ENCODE peak calls at places on chromosomes 13 and 19, in eight cellular contexts. C is RWPE1, I is tibial nerve, Y is HFFc6, B is heart left ventricle, E is astrocyte of the spinal cord, S is lower leg skin, R is right lobe of liver. Q is an unnamed sample.

GRCh38 chr19:44280916-44281315 is 21.2 kb downstream of the ZNF233 start:
- DNase-seq in C (no peak), I (no peak), Y (no peak), B (no peak), E (no peak), S (no peak), R (no peak), Q (no peak)

GRCh38 chr19:46603195-46603637 is 2.1 kb downstream of the CALM3 start:
- DNase-seq in C (no peak), I (no peak), Y (no peak), B (no peak), E (no peak), S (no peak), R (peak; percentile 42), Q (no peak)

GRCh38 chr19:29384676-29385075 is 141.1 kb upstream of the VSTM2B start:
- DNase-seq in C (no peak), I (no peak), Y (no peak), B (no peak), E (no peak), S (no peak), R (no peak), Q (no peak)

GRCh38 chr13:31595568-31595967 is 143.8 kb upstream of the RXFP2 start:
- DNase-seq in C (no peak), I (no peak), Y (no peak), B (no peak), E (peak; percentile 4), S (no peak), R (no peak), Q (peak; percentile 14)

GRCh38 chr19:40807147-40808020 is 8.4 kb downstream of the EGLN2 start:
- DNase-seq in C (peak; percentile 14), I (no peak), Y (no peak), B (no peak), E (no peak), S (no peak), R (no peak), Q (peak; percentile 35)

GRCh38 chr19:2478756-2479555 is 3.0 kb downstream of the GADD45B start:
- DNase-seq in C (no peak), I (peak; percentile 69), Y (peak; percentile 68), B (peak; percentile 91), E (peak; percentile 84), S (peak; percentile 80), R (peak; percentile 92), Q (peak; percentile 86)

GRCh38 chr19:15825753-15826152 is 10.3 kb upstream of the OR10H1 start:
- DNase-seq in C (no peak), I (no peak), Y (no peak), B (no peak), E (no peak), S (no peak), R (no peak), Q (no peak)

GRCh38 chr13:102854675-102855074 is 8.8 kb downstream of the ERCC5 start:
- DNase-seq in C (no peak), I (no peak), Y (no peak), B (no peak), E (no peak), S (no peak), R (no peak), Q (no peak)

GRCh38 chr13:87887459-87888123 is 216.4 kb downstream of the SLITRK5 start:
- DNase-seq in C (no peak), I (no peak), Y (no peak), B (no peak), E (no peak), S (no peak), R (no peak), Q (no peak)

GRCh38 chr13:40688781-40689180 is 22.3 kb upstream of the FOXO1 start:
- DNase-seq in C (no peak), I (no peak), Y (no peak), B (no peak), E (no peak), S (no peak), R (no peak), Q (no peak)

GRCh38 chr19:29671393-29672076 is 6.3 kb downstream of the PLEKHF1 start:
- DNase-seq in C (peak; percentile 33), I (no peak), Y (no peak), B (peak; percentile 82), E (peak; percentile 31), S (no peak), R (no peak), Q (peak; percentile 86)

DNA sequence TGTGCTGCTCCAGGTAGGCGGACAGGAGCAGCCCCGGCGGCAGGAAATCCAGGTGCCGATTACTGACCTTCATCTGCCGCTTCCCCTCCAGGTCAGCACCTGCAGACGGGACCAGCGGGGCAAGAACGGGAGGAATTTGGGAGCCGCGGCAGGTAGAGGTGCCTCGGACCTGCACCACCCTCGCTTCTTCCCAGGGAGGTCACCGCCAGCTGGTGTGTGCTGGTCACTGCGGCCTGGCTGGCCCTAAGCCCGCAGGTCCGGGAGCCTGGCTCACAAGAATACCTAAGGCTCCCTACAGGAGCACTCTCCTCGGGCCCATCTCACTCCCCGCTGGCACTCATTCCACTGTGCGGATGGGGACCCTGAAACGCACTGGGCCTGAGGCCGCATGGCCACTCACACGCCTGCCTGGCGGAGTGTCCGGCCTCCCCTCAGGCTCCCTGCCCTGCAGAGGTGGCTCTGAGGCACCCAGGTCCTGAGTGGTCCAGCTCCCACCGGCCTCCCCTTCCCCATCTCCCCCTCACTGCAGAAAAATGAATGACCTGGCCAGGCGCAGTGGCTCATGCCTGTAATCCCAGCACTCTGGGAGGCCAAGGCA is 4.3 kb downstream of the RNU6-9 start:
- DNase-seq in C (no peak), I (no peak), Y (no peak), B (no peak), E (no peak), S (no peak), R (no peak), Q (no peak)
- TF ChIP-seq CTCF in C (no peak), I (no peak), Y (peak; percentile 49), B (no peak), E (peak; percentile 6), S (no peak), R (no peak), Q (peak; percentile 16)

GRCh38 chr13:70960841-70961443 is 852.7 kb upstream of the KLHL1 start:
- DNase-seq in C (no peak), I (peak; percentile 22), Y (peak; percentile 12), B (no peak), E (peak; percentile 52), S (no peak), R (no peak), Q (peak; percentile 68)
- TF ChIP-seq CTCF in C (peak; percentile 65), I (peak; percentile 52), Y (peak; percentile 76), B (peak; percentile 55), E (peak; percentile 73), S (no peak), R (peak; percentile 68), Q (peak; percentile 67)

GRCh38 chr13:36105726-36106125 is 25.5 kb downstream of the DCLK1 start:
- DNase-seq in C (no peak), I (no peak), Y (no peak), B (no peak), E (no peak), S (no peak), R (no peak), Q (no peak)

GRCh38 chr13:36098080-36098479 is 33.1 kb downstream of the DCLK1 start:
- DNase-seq in C (no peak), I (no peak), Y (no peak), B (no peak), E (no peak), S (no peak), R (no peak), Q (no peak)

GRCh38 chr13:36101157-36101556 is 30.0 kb downstream of the DCLK1 start:
- DNase-seq in C (no peak), I (no peak), Y (no peak), B (no peak), E (no peak), S (no peak), R (no peak), Q (no peak)

GRCh38 chr13:36108342-36108741 is 22.8 kb downstream of the DCLK1 start:
- DNase-seq in C (no peak), I (no peak), Y (no peak), B (no peak), E (no peak), S (no peak), R (no peak), Q (no peak)

DNA sequence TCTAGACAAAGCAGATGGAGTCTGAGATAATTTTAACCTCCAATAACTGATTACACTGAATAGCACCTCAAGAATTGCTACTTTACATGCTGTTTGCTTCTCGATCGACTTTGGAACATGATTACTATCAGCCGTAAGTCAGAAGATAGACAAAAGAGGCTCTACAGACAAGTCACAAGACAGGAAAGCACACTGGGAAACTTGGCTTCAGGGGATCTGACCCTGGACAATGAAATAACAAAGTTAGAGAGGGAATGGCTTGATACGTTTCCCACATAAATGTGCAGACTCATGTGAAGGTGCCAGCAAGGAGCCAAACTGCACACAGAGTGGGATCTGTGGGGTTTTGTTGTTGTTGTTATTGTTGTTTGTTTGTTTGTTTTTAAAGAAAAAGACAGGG is 28.5 kb downstream of the DCLK1 start:
- DNase-seq in C (no peak), I (no peak), Y (no peak), B (no peak), E (no peak), S (no peak), R (no peak), Q (no peak)
- TF ChIP-seq CTCF in C (no peak), I (no peak), Y (no peak), B (no peak), E (no peak), S (no peak), R (no peak), Q (no peak)

GRCh38 chr19:35140207-35140897 is 1.7 kb downstream of the FXYD1 start:
- DNase-seq in C (no peak), I (no peak), Y (no peak), B (no peak), E (no peak), S (no peak), R (no peak), Q (no peak)

GRCh38 chr19:35143231-35143715 is at the start of gene FXYD7:
- DNase-seq in C (no peak), I (no peak), Y (no peak), B (no peak), E (no peak), S (no peak), R (peak; percentile 33), Q (no peak)

GRCh38 chr19:35142531-35143230 is 374 bp upstream of the FXYD7 start:
- DNase-seq in C (peak; percentile 34), I (no peak), Y (no peak), B (peak; percentile 79), E (no peak), S (no peak), R (peak; percentile 39), Q (peak; percentile 40)

GRCh38 chr19:35140898-35141626 is 2.0 kb upstream of the FXYD7 start:
- DNase-seq in C (peak; percentile 99), I (peak; percentile 94), Y (peak; percentile 77), B (peak; percentile 97), E (peak; percentile 85), S (peak; percentile 92), R (peak; percentile 95), Q (peak; percentile 92)

DNA sequence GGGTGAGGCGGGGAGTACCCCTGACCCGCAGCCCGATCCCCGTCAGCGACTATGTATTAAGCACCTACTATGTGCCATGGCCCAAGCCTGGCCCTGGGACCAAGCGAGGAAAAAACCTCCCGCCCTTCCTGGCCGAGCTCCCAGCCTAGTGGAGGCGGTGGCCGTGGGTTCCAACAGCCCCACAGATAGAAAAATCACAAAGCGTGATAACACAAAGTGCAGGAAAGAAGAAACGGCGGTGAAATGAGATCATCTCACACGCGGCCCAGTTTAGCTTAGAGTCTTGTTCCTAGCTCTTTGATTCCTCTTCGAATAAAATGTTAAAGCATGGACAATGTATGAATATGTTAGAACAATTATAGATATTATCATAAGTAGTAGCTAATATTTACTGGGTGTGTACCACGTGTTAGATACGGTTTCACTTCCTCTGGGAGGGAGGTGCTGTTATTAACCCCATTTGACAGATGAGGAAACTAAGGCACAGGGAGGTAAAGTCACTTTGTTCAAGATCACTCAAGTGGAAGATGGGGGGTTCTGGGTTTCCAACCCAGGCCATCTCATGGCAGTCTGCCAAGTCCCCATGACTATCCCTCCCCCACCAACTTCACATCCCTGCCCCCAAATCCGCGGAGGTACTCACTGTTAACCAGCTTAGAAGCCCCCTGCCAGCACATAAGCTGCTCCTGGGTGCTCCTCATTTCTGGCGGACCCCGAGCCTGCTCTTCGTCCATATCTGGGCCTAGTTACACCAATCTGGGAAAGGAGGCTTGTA is 1.2 kb upstream of the FXYD7 start:
- DNase-seq in C (no peak), I (no peak), Y (no peak), B (no peak), E (no peak), S (no peak), R (peak; percentile 34), Q (no peak)
- TF ChIP-seq CTCF in C (peak; percentile 41), I (peak; percentile 3), Y (no peak), B (no peak), E (no peak), S (no peak), R (no peak), Q (no peak)